ENCODE peak calls at places on chromosomes 11 and 22, in four cellular contexts. One of them, this sample, is unnamed.

GRCh38 chr11:110587972-110588371 is 124.3 kb downstream of the ARHGAP20 start:
- DNase-seq in brain microvascular endothelial cell: no peak
- DNase-seq in mammary epithelial cell: no peak
- DNase-seq in kidney: no peak
- DNase-seq in this sample: no peak

GRCh38 chr22:27903805-27904473 is 15.1 kb downstream of the PITPNB start:
- DNase-seq in brain microvascular endothelial cell: no peak
- DNase-seq in mammary epithelial cell: no peak
- DNase-seq in kidney: no peak
- DNase-seq in this sample: no peak

GRCh38 chr11:34313099-34313517 is 44.7 kb downstream of the ABTB2 start:
- DNase-seq in brain microvascular endothelial cell: no peak
- DNase-seq in mammary epithelial cell: peak; percentile 7
- DNase-seq in kidney: no peak
- DNase-seq in this sample: no peak

GRCh38 chr22:33579448-33580093 is 340.7 kb downstream of the LARGE1 start:
- DNase-seq in brain microvascular endothelial cell: peak; percentile 58
- DNase-seq in mammary epithelial cell: peak; percentile 28
- DNase-seq in kidney: peak; percentile 74
- DNase-seq in this sample: no peak

GRCh38 chr22:50730941-50731661 is 6.9 kb upstream of the ACR start:
- DNase-seq in brain microvascular endothelial cell: no peak
- DNase-seq in mammary epithelial cell: no peak
- DNase-seq in kidney: peak; percentile 79
- DNase-seq in this sample: no peak

GRCh38 chr11:1888811-1889526 is 2.7 kb downstream of the PRR33 start:
- DNase-seq in brain microvascular endothelial cell: no peak
- DNase-seq in mammary epithelial cell: no peak
- DNase-seq in kidney: peak; percentile 86
- DNase-seq in this sample: no peak

GRCh38 chr11:9250139-9250582 is 15.0 kb downstream of the DENND5A start:
- DNase-seq in brain microvascular endothelial cell: no peak
- DNase-seq in mammary epithelial cell: no peak
- DNase-seq in kidney: no peak
- DNase-seq in this sample: no peak

GRCh38 chr22:22884010-22884887 is 3.4 kb upstream of the IGLL5 start:
- DNase-seq in brain microvascular endothelial cell: peak; percentile 48
- DNase-seq in mammary epithelial cell: peak; percentile 37
- DNase-seq in kidney: peak; percentile 58
- DNase-seq in this sample: no peak

GRCh38 chr22:38638734-38639133 is 17.5 kb downstream of the FAM227A start:
- DNase-seq in brain microvascular endothelial cell: no peak
- DNase-seq in mammary epithelial cell: no peak
- DNase-seq in kidney: no peak
- DNase-seq in this sample: no peak

GRCh38 chr11:128187829-128188228 is 399.5 kb downstream of the ETS1 start:
- DNase-seq in brain microvascular endothelial cell: no peak
- DNase-seq in mammary epithelial cell: no peak
- DNase-seq in kidney: no peak
- DNase-seq in this sample: no peak

GRCh38 chr22:50218996-50219727 is 18.4 kb downstream of the SELENOO start:
- DNase-seq in brain microvascular endothelial cell: peak; percentile 48
- DNase-seq in mammary epithelial cell: peak; percentile 42
- DNase-seq in kidney: peak; percentile 90
- DNase-seq in this sample: peak; percentile 47

GRCh38 chr11:44530413-44531115 is 34.9 kb upstream of the CD82 start:
- DNase-seq in brain microvascular endothelial cell: no peak
- DNase-seq in mammary epithelial cell: no peak
- DNase-seq in kidney: no peak
- DNase-seq in this sample: no peak

GRCh38 chr22:46057762-46058420 is 80.9 kb upstream of the WNT7B start:
- DNase-seq in brain microvascular endothelial cell: no peak
- DNase-seq in mammary epithelial cell: peak; percentile 86
- DNase-seq in kidney: peak; percentile 73
- DNase-seq in this sample: no peak

GRCh38 chr11:73752903-73753302 is 8.0 kb downstream of the RAB6A start:
- DNase-seq in brain microvascular endothelial cell: no peak
- DNase-seq in mammary epithelial cell: no peak
- DNase-seq in kidney: no peak
- DNase-seq in this sample: no peak

GRCh38 chr22:32905400-32905799 is 103.9 kb downstream of the TIMP3 start:
- DNase-seq in brain microvascular endothelial cell: no peak
- DNase-seq in mammary epithelial cell: no peak
- DNase-seq in kidney: no peak
- DNase-seq in this sample: no peak

GRCh38 chr11:68014157-68014965 is 4.2 kb downstream of the ALDH3B1 start:
- DNase-seq in brain microvascular endothelial cell: peak; percentile 77
- DNase-seq in mammary epithelial cell: peak; percentile 76
- DNase-seq in kidney: peak; percentile 94
- DNase-seq in this sample: peak; percentile 67
- H3K4me3 ChIP-seq in brain microvascular endothelial cell: no peak overlapping the region
- H3K4me3 ChIP-seq in mammary epithelial cell: peak overlapping the region; percentile 22
- H3K4me3 ChIP-seq in kidney: no peak overlapping the region
- H3K4me3 ChIP-seq in this sample: no peak overlapping the region

DNA sequence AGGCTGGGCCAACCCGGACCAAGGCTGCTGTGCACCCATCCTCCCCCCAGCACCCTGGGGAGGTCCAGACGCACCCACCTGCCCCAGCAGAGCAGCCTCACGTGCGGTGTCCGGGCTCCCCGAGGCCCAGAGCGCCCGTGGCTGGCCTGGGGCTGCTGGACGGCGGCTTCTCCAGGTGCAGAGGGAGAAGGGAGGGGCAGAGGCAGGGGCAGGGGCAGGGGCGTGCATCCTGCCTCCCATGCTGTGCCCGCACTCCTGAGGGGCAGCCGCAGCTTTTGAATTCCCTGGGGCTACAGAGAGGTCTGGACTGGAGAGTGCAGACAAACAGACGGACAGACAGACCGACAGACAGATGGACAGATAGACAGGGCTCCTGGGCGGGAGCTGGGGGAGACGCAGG is 83.6 kb upstream of the PRR5 start:
- DNase-seq in brain microvascular endothelial cell: no peak
- DNase-seq in mammary epithelial cell: no peak
- DNase-seq in kidney: no peak
- DNase-seq in this sample: no peak
- H3K4me3 ChIP-seq in brain microvascular endothelial cell: no peak overlapping the region
- H3K4me3 ChIP-seq in mammary epithelial cell: no peak overlapping the region
- H3K4me3 ChIP-seq in kidney: no peak overlapping the region
- H3K4me3 ChIP-seq in this sample: no peak overlapping the region

GRCh38 chr11:46242462-46242960 is 35.0 kb upstream of the CREB3L1 start:
- DNase-seq in brain microvascular endothelial cell: no peak
- DNase-seq in mammary epithelial cell: no peak
- DNase-seq in kidney: no peak
- DNase-seq in this sample: no peak
- H3K4me3 ChIP-seq in brain microvascular endothelial cell: peak overlapping the region; percentile 56
- H3K4me3 ChIP-seq in mammary epithelial cell: peak overlapping the region; percentile 50
- H3K4me3 ChIP-seq in kidney: peak overlapping the region; percentile 70
- H3K4me3 ChIP-seq in this sample: peak overlapping the region; percentile 61

DNA sequence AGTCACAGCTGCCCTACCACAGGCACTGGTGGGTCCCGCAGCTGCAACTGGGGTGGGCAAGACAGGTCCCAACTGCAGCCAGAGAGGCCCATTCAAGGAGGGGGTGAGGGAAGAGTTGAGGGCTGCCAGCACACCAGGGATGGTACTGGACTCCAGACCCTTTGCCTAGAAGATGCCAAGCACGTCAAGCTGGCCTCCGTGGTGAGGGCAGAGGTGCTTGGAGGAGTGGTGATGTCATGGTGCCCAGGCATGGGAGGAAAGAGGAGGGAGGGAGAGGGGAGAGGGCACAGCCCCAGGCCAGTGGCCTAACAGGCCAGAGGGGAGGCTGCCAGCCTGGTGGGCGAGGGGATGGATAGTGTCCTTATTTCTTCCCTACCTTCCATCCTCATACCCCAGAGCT is 2.1 kb downstream of the SYT7 start:
- DNase-seq in brain microvascular endothelial cell: no peak
- DNase-seq in mammary epithelial cell: no peak
- DNase-seq in kidney: no peak
- DNase-seq in this sample: no peak
- H3K4me3 ChIP-seq in brain microvascular endothelial cell: no peak overlapping the region
- H3K4me3 ChIP-seq in mammary epithelial cell: no peak overlapping the region
- H3K4me3 ChIP-seq in kidney: no peak overlapping the region
- H3K4me3 ChIP-seq in this sample: no peak overlapping the region

DNA sequence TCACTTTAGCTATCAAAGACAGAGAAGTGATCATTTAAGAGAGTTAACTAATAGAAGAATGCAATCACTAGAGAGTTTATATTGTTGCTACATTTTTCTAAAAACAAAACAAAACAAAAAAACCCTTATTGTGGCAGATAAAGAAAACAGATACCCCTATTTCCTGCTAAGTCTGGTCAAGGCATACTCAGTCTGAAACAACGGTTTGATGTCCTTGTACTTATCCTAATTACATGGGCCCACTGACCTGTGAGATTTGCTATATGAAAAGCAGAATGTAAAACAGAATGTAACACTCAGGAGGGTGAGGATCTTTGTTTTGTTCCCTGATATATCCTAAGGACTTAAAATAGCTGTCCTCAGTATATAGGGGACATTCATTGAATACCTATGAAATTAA is 24.6 kb downstream of the MAML2 start:
- DNase-seq in brain microvascular endothelial cell: no peak
- DNase-seq in mammary epithelial cell: no peak
- DNase-seq in kidney: no peak
- DNase-seq in this sample: no peak
- H3K4me3 ChIP-seq in brain microvascular endothelial cell: no peak overlapping the region
- H3K4me3 ChIP-seq in mammary epithelial cell: no peak overlapping the region
- H3K4me3 ChIP-seq in kidney: no peak overlapping the region
- H3K4me3 ChIP-seq in this sample: no peak overlapping the region

GRCh38 chr11:108927791-108928545 is 263.1 kb downstream of the DDX10 start:
- DNase-seq in brain microvascular endothelial cell: no peak
- DNase-seq in mammary epithelial cell: no peak
- DNase-seq in kidney: no peak
- DNase-seq in this sample: no peak

GRCh38 chr11:108929241-108929640 is 264.4 kb downstream of the DDX10 start:
- DNase-seq in brain microvascular endothelial cell: peak; percentile 91
- DNase-seq in mammary epithelial cell: peak; percentile 93
- DNase-seq in kidney: no peak
- DNase-seq in this sample: peak; percentile 91

GRCh38 chr11:108933630-108934029 is 268.8 kb downstream of the DDX10 start:
- DNase-seq in brain microvascular endothelial cell: peak; percentile 68
- DNase-seq in mammary epithelial cell: no peak
- DNase-seq in kidney: no peak
- DNase-seq in this sample: no peak

GRCh38 chr11:108934696-108935095 is 269.8 kb downstream of the DDX10 start:
- DNase-seq in brain microvascular endothelial cell: no peak
- DNase-seq in mammary epithelial cell: no peak
- DNase-seq in kidney: no peak
- DNase-seq in this sample: no peak

GRCh38 chr11:108931168-108931567 is 266.3 kb downstream of the DDX10 start:
- DNase-seq in brain microvascular endothelial cell: no peak
- DNase-seq in mammary epithelial cell: no peak
- DNase-seq in kidney: no peak
- DNase-seq in this sample: no peak
- H3K4me3 ChIP-seq in brain microvascular endothelial cell: peak overlapping the region; percentile 41
- H3K4me3 ChIP-seq in mammary epithelial cell: no peak overlapping the region
- H3K4me3 ChIP-seq in kidney: no peak overlapping the region
- H3K4me3 ChIP-seq in this sample: no peak overlapping the region

DNA sequence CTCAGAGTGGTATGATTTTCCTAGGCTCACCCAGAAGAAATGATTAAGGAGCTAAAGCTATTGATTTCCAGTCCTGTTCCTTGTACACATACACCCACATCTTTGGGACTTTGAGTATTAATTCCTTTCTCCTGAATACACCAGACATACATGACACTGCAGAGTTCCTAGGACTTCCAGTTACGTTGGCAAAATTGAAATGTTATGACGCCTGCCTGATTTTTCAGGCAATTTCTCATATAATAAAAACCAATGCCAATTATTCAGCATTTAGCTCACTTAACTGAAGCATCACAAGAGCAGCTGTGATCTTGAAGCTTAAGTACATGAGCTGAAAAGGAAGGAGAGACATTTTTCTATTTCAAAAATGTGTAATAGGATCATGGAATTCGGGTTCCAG is 4.5 kb downstream of the CLMP start:
- DNase-seq in brain microvascular endothelial cell: no peak
- DNase-seq in mammary epithelial cell: no peak
- DNase-seq in kidney: no peak
- DNase-seq in this sample: no peak
- H3K4me3 ChIP-seq in brain microvascular endothelial cell: no peak overlapping the region
- H3K4me3 ChIP-seq in mammary epithelial cell: no peak overlapping the region
- H3K4me3 ChIP-seq in kidney: no peak overlapping the region
- H3K4me3 ChIP-seq in this sample: peak overlapping the region; percentile 33

GRCh38 chr11:396948-397548 is 3.0 kb downstream of the PKP3 start:
- DNase-seq in brain microvascular endothelial cell: peak; percentile 68
- DNase-seq in mammary epithelial cell: no peak
- DNase-seq in kidney: peak; percentile 90
- DNase-seq in this sample: no peak
- H3K4me3 ChIP-seq in brain microvascular endothelial cell: peak overlapping the region; percentile 46
- H3K4me3 ChIP-seq in mammary epithelial cell: no peak overlapping the region
- H3K4me3 ChIP-seq in kidney: no peak overlapping the region
- H3K4me3 ChIP-seq in this sample: peak overlapping the region; percentile 4

GRCh38 chr11:70713988-70714665 is 315.8 kb downstream of the CTTN start:
- DNase-seq in brain microvascular endothelial cell: no peak
- DNase-seq in mammary epithelial cell: no peak
- DNase-seq in kidney: peak; percentile 22
- DNase-seq in this sample: no peak
- H3K4me3 ChIP-seq in brain microvascular endothelial cell: no peak overlapping the region
- H3K4me3 ChIP-seq in mammary epithelial cell: no peak overlapping the region
- H3K4me3 ChIP-seq in kidney: no peak overlapping the region
- H3K4me3 ChIP-seq in this sample: no peak overlapping the region

This sample was measured in AG04450.